ENCODE peak calls at places on chromosomes 12 and 14, in four cellular contexts. One of them, this sample, is unnamed.

GRCh38 chr14:90483551-90483950 is 86.7 kb downstream of the CALM1 start:
- DNase-seq in A549: no peak
- DNase-seq in suprapubic skin: no peak
- DNase-seq in IMR-90: no peak
- DNase-seq in this sample: no peak

GRCh38 chr14:48398675-48399282 is 723.4 kb upstream of the MDGA2 start:
- DNase-seq in suprapubic skin: no peak
- DNase-seq in IMR-90: peak
- DNase-seq in A549: peak
- DNase-seq in this sample: peak

GRCh38 chr14:100176811-100177327 is 17.4 kb upstream of the DEGS2 start:
- DNase-seq in IMR-90: no peak
- DNase-seq in suprapubic skin: no peak
- DNase-seq in A549: no peak
- DNase-seq in this sample: no peak

GRCh38 chr12:41476499-41476898 is 288.4 kb downstream of the PDZRN4 start:
- DNase-seq in suprapubic skin: no peak
- DNase-seq in IMR-90: no peak
- DNase-seq in A549: no peak
- DNase-seq in this sample: no peak

GRCh38 chr14:68692216-68692615 is 100.7 kb downstream of the ZFP36L1 start:
- DNase-seq in suprapubic skin: no peak
- DNase-seq in A549: no peak
- DNase-seq in IMR-90: no peak
- DNase-seq in this sample: no peak

GRCh38 chr12:88634008-88634407 is 53.7 kb upstream of the KITLG start:
- DNase-seq in IMR-90: no peak
- DNase-seq in A549: no peak
- DNase-seq in suprapubic skin: no peak
- DNase-seq in this sample: no peak

GRCh38 chr12:128643106-128643651 is 180.6 kb downstream of the SLC15A4 start:
- DNase-seq in IMR-90: no peak
- DNase-seq in suprapubic skin: no peak
- DNase-seq in A549: no peak
- DNase-seq in this sample: peak

GRCh38 chr14:96095581-96096476 is 56.7 kb downstream of the C14orf132 start:
- DNase-seq in A549: peak
- DNase-seq in suprapubic skin: peak
- DNase-seq in IMR-90: peak
- DNase-seq in this sample: peak

GRCh38 chr14:85799668-85800067 is 269.7 kb downstream of the FLRT2 start:
- DNase-seq in IMR-90: no peak
- DNase-seq in A549: no peak
- DNase-seq in suprapubic skin: no peak
- DNase-seq in this sample: no peak

GRCh38 chr12:106885026-106885425 is 70.7 kb upstream of the TMEM263 start:
- DNase-seq in suprapubic skin: no peak
- DNase-seq in A549: no peak
- DNase-seq in IMR-90: no peak
- DNase-seq in this sample: peak

GRCh38 chr14:58776516-58776915 is 138.8 kb downstream of the DACT1 start:
- DNase-seq in suprapubic skin: no peak
- DNase-seq in IMR-90: no peak
- DNase-seq in A549: no peak
- DNase-seq in this sample: no peak

GRCh38 chr12:81077329-81077685 is 572 bp upstream of the ACSS3 start:
- DNase-seq in A549: no peak
- DNase-seq in IMR-90: no peak
- DNase-seq in suprapubic skin: no peak
- DNase-seq in this sample: peak

GRCh38 chr12:64625243-64626077 is 15.2 kb downstream of the RASSF3 start:
- DNase-seq in IMR-90: peak
- DNase-seq in suprapubic skin: no peak
- DNase-seq in A549: peak
- DNase-seq in this sample: no peak

GRCh38 chr12:106766393-106766826 is 8.1 kb upstream of the RIC8B start:
- DNase-seq in suprapubic skin: no peak
- DNase-seq in A549: no peak
- DNase-seq in IMR-90: no peak
- DNase-seq in this sample: no peak

GRCh38 chr12:12121022-12121421 is 50.3 kb downstream of the BCL2L14 start:
- DNase-seq in IMR-90: no peak
- DNase-seq in A549: no peak
- DNase-seq in suprapubic skin: no peak
- DNase-seq in this sample: no peak

GRCh38 chr12:53497461-53497860 is 1.8 kb downstream of the MAP3K12 start:
- DNase-seq in A549: no peak
- DNase-seq in IMR-90: no peak
- DNase-seq in suprapubic skin: no peak
- DNase-seq in this sample: no peak

GRCh38 chr12:57888407-57889157 is 42.1 kb upstream of the CTDSP2 start:
- DNase-seq in suprapubic skin: peak
- DNase-seq in IMR-90: peak
- DNase-seq in A549: no peak
- DNase-seq in this sample: peak

GRCh38 chr12:114838480-114838879 is 154.5 kb upstream of the TBX3 start:
- DNase-seq in IMR-90: no peak
- DNase-seq in suprapubic skin: no peak
- DNase-seq in A549: no peak
- DNase-seq in this sample: peak

GRCh38 chr12:119082496-119082895 is 96.2 kb upstream of the HSPB8 start:
- DNase-seq in IMR-90: no peak
- DNase-seq in suprapubic skin: no peak
- DNase-seq in A549: no peak
- DNase-seq in this sample: peak

GRCh38 chr14:68981539-68981976 is 2.5 kb upstream of the ACTN1 start:
- DNase-seq in IMR-90: peak
- DNase-seq in suprapubic skin: no peak
- DNase-seq in A549: no peak
- DNase-seq in this sample: no peak

GRCh38 chr12:114655934-114656697 is 27.9 kb downstream of the TBX3 start:
- DNase-seq in suprapubic skin: no peak
- DNase-seq in IMR-90: peak
- DNase-seq in A549: peak
- DNase-seq in this sample: no peak

GRCh38 chr14:75591987-75592575 is 13.7 kb downstream of the FLVCR2 start:
- DNase-seq in A549: no peak
- DNase-seq in IMR-90: no peak
- DNase-seq in suprapubic skin: no peak
- DNase-seq in this sample: no peak

GRCh38 chr12:52139579-52140062 is 52.2 kb downstream of the KRT80 start:
- DNase-seq in suprapubic skin: no peak
- DNase-seq in A549: peak
- DNase-seq in IMR-90: peak
- DNase-seq in this sample: peak

GRCh38 chr12:19547258-19547657 is 108.0 kb downstream of the AEBP2 start:
- DNase-seq in A549: no peak
- DNase-seq in IMR-90: peak
- DNase-seq in suprapubic skin: no peak
- DNase-seq in this sample: no peak

GRCh38 chr14:29548948-29549370 is 378.7 kb downstream of the PRKD1 start:
- DNase-seq in IMR-90: peak
- DNase-seq in suprapubic skin: no peak
- DNase-seq in A549: peak
- DNase-seq in this sample: peak

GRCh38 chr14:95885866-95886265 is 9.2 kb downstream of the TUNAR start:
- DNase-seq in IMR-90: no peak
- DNase-seq in A549: no peak
- DNase-seq in suprapubic skin: no peak
- DNase-seq in this sample: no peak

GRCh38 chr12:22100952-22101748 is 55.1 kb downstream of the CMAS start:
- DNase-seq in IMR-90: peak
- DNase-seq in A549: peak
- DNase-seq in suprapubic skin: no peak
- DNase-seq in this sample: peak

GRCh38 chr12:51820721-51821422 is 27.6 kb downstream of the FIGNL2 start:
- DNase-seq in suprapubic skin: no peak
- DNase-seq in IMR-90: peak
- DNase-seq in A549: peak
- DNase-seq in this sample: peak

GRCh38 chr12:49483621-49484020 is 55.2 kb upstream of the KCNH3 start:
- DNase-seq in suprapubic skin: no peak
- DNase-seq in IMR-90: no peak
- DNase-seq in A549: no peak
- DNase-seq in this sample: no peak

GRCh38 chr14:49586673-49587460 is 687 bp upstream of the RPS29 start:
- DNase-seq in A549: peak
- DNase-seq in IMR-90: peak
- DNase-seq in suprapubic skin: no peak
- DNase-seq in this sample: peak

GRCh38 chr12:94718114-94718513 is 67.8 kb upstream of the TMCC3 start:
- DNase-seq in A549: no peak
- DNase-seq in suprapubic skin: no peak
- DNase-seq in IMR-90: no peak
- DNase-seq in this sample: no peak

GRCh38 chr12:80655751-80656150 is 51.7 kb upstream of the MYF6 start:
- DNase-seq in suprapubic skin: no peak
- DNase-seq in A549: no peak
- DNase-seq in IMR-90: peak
- DNase-seq in this sample: no peak

GRCh38 chr14:79986251-79986650 is 225.1 kb downstream of the DIO2 start:
- DNase-seq in A549: no peak
- DNase-seq in suprapubic skin: no peak
- DNase-seq in IMR-90: no peak
- DNase-seq in this sample: no peak

GRCh38 chr12:55034218-55034617 is 14.4 kb downstream of the NEUROD4 start:
- DNase-seq in IMR-90: no peak
- DNase-seq in suprapubic skin: no peak
- DNase-seq in A549: no peak
- DNase-seq in this sample: no peak

GRCh38 chr12:88063375-88063774 is 34.2 kb upstream of the C12orf50 start:
- DNase-seq in A549: no peak
- DNase-seq in IMR-90: peak
- DNase-seq in suprapubic skin: no peak
- DNase-seq in this sample: no peak

GRCh38 chr14:83164016-83164415 is 1630.4 kb upstream of the SEL1L start:
- DNase-seq in A549: no peak
- DNase-seq in suprapubic skin: no peak
- DNase-seq in IMR-90: peak
- DNase-seq in this sample: no peak

GRCh38 chr14:49769581-49770211 is 1.7 kb downstream of the KLHDC2 start:
- DNase-seq in suprapubic skin: no peak
- DNase-seq in A549: peak
- DNase-seq in IMR-90: no peak
- DNase-seq in this sample: no peak

GRCh38 chr12:127723236-127723635 is 543.7 kb upstream of the TMEM132C start:
- DNase-seq in suprapubic skin: no peak
- DNase-seq in IMR-90: no peak
- DNase-seq in A549: no peak
- DNase-seq in this sample: no peak

GRCh38 chr12:107990325-107990724 is 138.8 kb upstream of the WSCD2 start:
- DNase-seq in IMR-90: no peak
- DNase-seq in A549: peak
- DNase-seq in suprapubic skin: no peak
- DNase-seq in this sample: peak
- TF ChIP-seq CTCF in IMR-90: peak
- TF ChIP-seq CTCF in A549: peak
- TF ChIP-seq CTCF in suprapubic skin: no peak
- TF ChIP-seq CTCF in this sample: peak

DNA sequence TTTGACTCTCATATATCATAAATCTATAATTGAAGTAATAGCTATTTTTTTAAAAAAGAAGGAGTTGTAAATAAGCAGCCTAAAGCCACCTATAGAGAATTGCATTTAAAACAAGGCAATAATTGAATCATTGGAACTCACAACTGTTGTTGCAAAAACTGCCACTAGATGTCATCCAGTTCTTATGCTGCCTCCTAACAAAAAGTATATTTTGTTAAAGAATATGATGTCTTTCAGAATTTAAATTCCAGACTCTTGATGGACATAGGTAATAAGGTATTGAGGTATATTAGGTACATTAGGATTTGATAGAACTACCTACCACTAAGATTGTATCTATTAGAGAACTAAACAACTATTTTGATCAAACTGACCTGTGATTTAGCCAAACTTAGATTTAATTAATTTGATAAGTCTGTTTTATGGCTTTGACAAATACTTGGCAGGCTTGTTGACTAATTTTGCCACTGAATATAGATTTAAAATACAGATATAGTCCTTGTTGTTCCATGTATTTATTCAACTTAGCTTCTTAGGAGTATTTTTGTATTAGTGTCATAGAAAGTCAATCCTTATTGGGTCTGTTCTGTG is 401.4 kb downstream of the RPL10L start:
- DNase-seq in A549: peak
- DNase-seq in IMR-90: no peak
- DNase-seq in suprapubic skin: no peak
- DNase-seq in this sample: peak
- TF ChIP-seq CTCF in A549: peak
- TF ChIP-seq CTCF in IMR-90: peak
- TF ChIP-seq CTCF in suprapubic skin: no peak
- TF ChIP-seq CTCF in this sample: peak

GRCh38 chr12:100986595-100987547 is 192.3 kb downstream of the ANO4 start:
- DNase-seq in IMR-90: peak
- DNase-seq in A549: no peak
- DNase-seq in suprapubic skin: no peak
- DNase-seq in this sample: peak

GRCh38 chr12:100988278-100988625 is 193.7 kb downstream of the ANO4 start:
- DNase-seq in suprapubic skin: no peak
- DNase-seq in A549: no peak
- DNase-seq in IMR-90: no peak
- DNase-seq in this sample: peak

GRCh38 chr12:100984821-100985220 is 190.2 kb downstream of the ANO4 start:
- DNase-seq in suprapubic skin: no peak
- DNase-seq in A549: no peak
- DNase-seq in IMR-90: no peak
- DNase-seq in this sample: no peak

GRCh38 chr12:100991059-100991562 is 196.5 kb downstream of the ANO4 start:
- DNase-seq in suprapubic skin: no peak
- DNase-seq in IMR-90: no peak
- DNase-seq in A549: no peak
- DNase-seq in this sample: no peak

GRCh38 chr12:100987552-100988277 is 193.1 kb downstream of the ANO4 start:
- DNase-seq in IMR-90: peak
- DNase-seq in suprapubic skin: no peak
- DNase-seq in A549: peak
- DNase-seq in this sample: peak
- TF ChIP-seq CTCF in IMR-90: peak
- TF ChIP-seq CTCF in suprapubic skin: no peak
- TF ChIP-seq CTCF in A549: no peak
- TF ChIP-seq CTCF in this sample: peak

DNA sequence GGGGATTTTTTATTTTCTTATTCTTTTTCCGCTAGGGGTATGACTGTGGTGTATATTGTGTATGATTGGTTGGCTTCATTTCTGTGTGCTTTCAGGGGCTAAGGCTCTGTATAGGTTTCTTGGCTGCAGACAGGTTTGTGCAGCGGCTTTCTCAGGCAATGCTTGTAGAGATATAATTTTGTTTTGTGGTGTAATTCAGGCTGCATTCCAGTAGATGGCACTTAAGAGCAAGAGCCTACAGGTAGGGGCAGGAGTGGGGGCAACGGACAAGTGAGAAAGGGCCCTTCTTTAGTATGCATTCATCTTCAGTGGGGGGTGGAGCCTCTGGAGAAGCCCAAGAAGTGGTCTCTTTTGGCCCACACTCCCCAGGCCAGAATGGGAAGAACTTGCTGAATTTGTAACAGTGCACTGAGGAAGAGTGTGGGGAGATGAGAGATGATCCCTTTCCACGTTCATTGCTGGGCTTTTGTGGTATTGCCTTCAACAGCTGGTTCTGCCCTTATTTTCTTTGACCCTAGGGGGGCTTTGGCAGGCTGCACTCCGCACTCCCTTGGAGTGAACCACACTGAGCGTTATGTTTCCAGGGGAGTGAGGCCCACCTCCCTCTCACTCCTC is 78.6 kb downstream of the IFNG-AS1 start:
- DNase-seq in A549: peak
- DNase-seq in IMR-90: no peak
- DNase-seq in suprapubic skin: no peak
- DNase-seq in this sample: no peak
- TF ChIP-seq CTCF in A549: no peak
- TF ChIP-seq CTCF in IMR-90: peak
- TF ChIP-seq CTCF in suprapubic skin: no peak
- TF ChIP-seq CTCF in this sample: peak